ENCODE peak calls at places on chromosome 14, in nine cellular contexts. M, L, T, N, I, B, X, R and S are unnamed samples.

GRCh38 chr14:48035836-48036235 is 360.4 kb upstream of the MDGA2 start:
- DNase-seq in T (no peak), X (no peak), M (no peak), L (no peak), R (no peak), N (no peak), B (no peak), I (no peak), S (peak; percentile 96)

GRCh38 chr14:67577909-67578749 is 21.9 kb downstream of the PIGH start:
- DNase-seq in L (no peak), B (no peak), M (no peak), T (no peak), R (no peak), X (no peak), N (no peak), I (no peak), S (peak; percentile 38)

GRCh38 chr14:20429801-20430669 is 5.9 kb downstream of the KLHL33 start:
- DNase-seq in X (peak; percentile 58), N (no peak), B (no peak), R (peak; percentile 14), L (peak; percentile 60), T (no peak), I (no peak), M (peak; percentile 87), S (peak; percentile 64)

GRCh38 chr14:106166232-106166631 is 639.8 kb downstream of the TMEM121 start:
- DNase-seq in L (no peak), N (no peak), M (no peak), B (no peak), T (no peak), I (no peak), X (no peak), R (no peak), S (no peak)

GRCh38 chr14:104364830-104365229 is 214.7 kb upstream of the C14orf180 start:
- DNase-seq in X (no peak), M (no peak), T (no peak), I (no peak), N (no peak), B (no peak), L (no peak), R (no peak), S (no peak)

GRCh38 chr14:55638665-55639064 is 58.7 kb downstream of the KTN1 start:
- DNase-seq in M (no peak), T (no peak), X (no peak), L (no peak), I (no peak), N (no peak), R (no peak), B (no peak), S (no peak)

GRCh38 chr14:104503691-104504090 is 75.9 kb upstream of the C14orf180 start:
- DNase-seq in T (no peak), L (no peak), I (no peak), M (no peak), N (no peak), B (no peak), R (no peak), X (peak; percentile 5), S (no peak)

GRCh38 chr14:51079489-51079888 is 15.4 kb downstream of the TRIM9 start:
- DNase-seq in R (no peak), T (no peak), M (no peak), I (no peak), B (no peak), L (peak; percentile 47), N (no peak), X (no peak), S (no peak)

GRCh38 chr14:56949828-56950227 is 139.5 kb upstream of the OTX2 start:
- DNase-seq in R (no peak), I (peak; percentile 5), M (no peak), T (no peak), X (no peak), B (no peak), N (no peak), L (peak; percentile 11), S (peak; percentile 78)

GRCh38 chr14:24179961-24180726 is 8.3 kb downstream of the REC8 start:
- DNase-seq in N (no peak), M (no peak), L (no peak), T (no peak), B (no peak), I (no peak), X (no peak), R (no peak), S (peak; percentile 26)

GRCh38 chr14:104690266-104690711 is 871 bp downstream of the INF2 start:
- DNase-seq in X (peak; percentile 71), T (no peak), B (no peak), R (no peak), L (peak; percentile 76), M (peak; percentile 70), I (no peak), N (no peak), S (no peak)

GRCh38 chr14:37985826-37986470 is 221.8 kb upstream of the SSTR1 start:
- DNase-seq in M (peak; percentile 44), B (peak; percentile 53), R (no peak), I (peak; percentile 55), X (no peak), T (no peak), L (peak; percentile 27), N (no peak), S (peak; percentile 46)

GRCh38 chr14:37709419-37710195 is 114.2 kb downstream of the TTC6 start:
- DNase-seq in T (no peak), M (no peak), L (no peak), N (no peak), B (no peak), R (no peak), I (peak; percentile 23), X (no peak), S (no peak)

GRCh38 chr14:30482270-30482669 is 76.7 kb upstream of the G2E3 start:
- DNase-seq in L (no peak), X (no peak), M (no peak), T (no peak), B (no peak), N (no peak), I (no peak), R (no peak), S (no peak)

GRCh38 chr14:50397461-50398196 is 948 bp upstream of the CDKL1 start:
- DNase-seq in T (no peak), X (no peak), N (no peak), R (peak; percentile 30), L (peak; percentile 34), I (peak; percentile 48), M (no peak), B (peak; percentile 20), S (peak; percentile 20)

GRCh38 chr14:49578141-49578540 is 8.0 kb downstream of the RPS29 start:
- DNase-seq in X (no peak), L (no peak), N (no peak), T (no peak), B (no peak), M (no peak), R (no peak), I (no peak), S (no peak)

GRCh38 chr14:31752867-31753661 is 191.9 kb downstream of the NUBPL start:
- DNase-seq in N (no peak), I (no peak), R (no peak), L (no peak), X (peak; percentile 51), T (no peak), M (no peak), B (no peak), S (no peak)

DNA sequence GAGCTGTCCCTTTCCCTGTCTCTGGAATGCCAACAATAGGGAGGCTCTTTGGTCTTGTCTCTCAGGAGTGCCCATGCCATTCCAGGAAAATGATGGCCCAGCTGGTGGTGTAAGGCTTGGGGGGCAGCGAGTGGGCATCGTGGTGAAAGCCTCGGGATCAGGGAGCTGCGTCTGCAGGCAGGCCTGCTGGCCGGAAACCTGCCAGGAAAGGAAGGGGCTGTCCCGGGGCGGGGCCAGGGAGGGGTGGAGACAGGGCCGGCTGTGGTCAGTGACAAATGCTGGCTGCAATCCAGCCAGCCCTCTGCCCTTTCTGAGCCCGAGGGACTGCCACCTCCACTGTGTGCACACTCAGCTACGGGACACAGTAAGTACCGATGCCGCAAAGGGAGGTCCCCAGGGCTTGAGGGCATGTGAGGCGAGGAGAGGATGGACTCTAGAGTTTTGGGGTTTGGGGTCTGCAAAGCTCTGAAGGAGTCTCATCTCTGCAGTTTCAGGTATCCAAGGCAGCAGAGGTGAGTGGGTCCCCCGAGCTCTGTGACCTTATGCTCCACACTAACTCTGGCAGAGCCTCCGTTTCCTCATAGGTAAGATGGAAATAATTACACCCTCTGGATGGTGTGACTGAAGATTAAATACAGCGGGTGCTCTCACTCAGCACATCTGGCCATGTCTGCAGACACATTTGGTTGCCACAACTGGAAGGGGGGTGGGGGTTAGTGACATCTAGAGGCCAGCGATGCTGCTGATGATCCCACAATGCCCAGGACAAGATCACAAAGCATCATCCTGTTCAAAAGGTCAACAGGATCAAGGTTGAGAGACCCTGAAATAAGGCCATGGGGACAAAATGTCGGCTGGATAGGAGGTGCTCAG is at the start of gene SERPINA5:
- DNase-seq in B (peak; percentile 93), X (peak; percentile 82), I (no peak), L (no peak), T (peak; percentile 46), M (peak; percentile 88), R (peak; percentile 58), N (no peak), S (peak; percentile 13)
- TF ChIP-seq POLR2A in B (no peak), X (no peak), I (no peak), L (no peak), T (no peak), M (no peak), R (no peak), N (no peak), S (no peak)

GRCh38 chr14:101838476-101838875 is 77.0 kb downstream of the PPP2R5C start:
- DNase-seq in B (peak; percentile 61), N (no peak), X (no peak), M (no peak), T (no peak), L (no peak), R (peak; percentile 64), I (no peak), S (peak; percentile 64)
- H3K27ac ChIP-seq in B (no peak overlapping the region), N (no peak overlapping the region), X (no peak overlapping the region), M (peak overlapping the region; percentile 27), T (no peak overlapping the region), L (no peak overlapping the region), R (no peak overlapping the region), I (no peak overlapping the region), S (no peak overlapping the region)

GRCh38 chr14:61281186-61281676 is at the start of gene TMEM30B:
- DNase-seq in N (no peak), B (peak; percentile 32), T (no peak), X (peak; percentile 60), L (peak; percentile 92), R (peak; percentile 17), M (peak; percentile 94), I (no peak), S (peak; percentile 94)
- TF ChIP-seq POLR2A in N (peak; percentile 68), B (no peak), T (no peak), X (no peak), L (peak; percentile 87), R (no peak), M (no peak), I (no peak), S (peak; percentile 94)

DNA sequence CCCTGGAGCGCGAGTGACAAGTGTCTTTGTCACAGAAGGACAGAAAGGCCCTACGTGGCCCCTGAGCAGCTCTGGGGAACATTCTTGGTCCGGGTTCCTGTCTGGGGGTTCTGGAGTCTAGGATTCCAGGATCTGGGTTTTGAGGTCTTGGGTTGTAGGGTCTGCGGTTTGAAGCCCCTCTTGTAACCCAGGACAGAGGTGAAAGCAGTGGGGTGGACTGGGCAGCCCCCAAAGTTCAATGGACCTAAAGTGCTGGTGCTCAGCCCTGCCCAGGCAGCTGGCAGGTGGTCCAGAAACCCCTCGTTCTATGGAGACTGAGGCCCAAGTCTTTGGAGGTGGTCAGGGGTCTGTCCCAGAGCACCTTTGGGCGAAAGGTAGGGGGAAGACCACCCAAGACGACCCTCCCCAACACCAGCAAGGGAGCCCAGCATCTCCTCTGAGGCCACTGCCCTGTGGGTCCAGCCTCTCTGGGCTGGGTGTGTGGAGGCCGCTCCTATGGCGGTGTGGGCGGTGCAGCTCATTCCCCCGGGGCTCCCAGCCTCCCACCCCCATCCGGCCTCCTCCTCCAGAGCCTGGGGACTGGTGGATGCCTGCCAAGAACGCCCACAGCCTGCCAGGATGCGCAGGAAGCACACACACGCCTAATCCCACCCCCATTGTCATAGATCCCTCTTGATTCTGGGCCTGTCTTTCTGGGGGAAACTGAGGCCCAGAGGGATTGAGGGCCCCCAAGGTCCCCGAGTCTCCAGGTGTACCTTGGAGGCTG is 30.2 kb upstream of the ANKRD9 start:
- DNase-seq in T (no peak), N (no peak), R (peak; percentile 53), B (peak; percentile 65), M (no peak), L (no peak), I (no peak), X (peak; percentile 83), S (no peak)
- H3K27ac ChIP-seq in T (no peak overlapping the region), N (no peak overlapping the region), R (no peak overlapping the region), B (no peak overlapping the region), M (no peak overlapping the region), L (no peak overlapping the region), I (no peak overlapping the region), X (no peak overlapping the region), S (no peak overlapping the region)